ENCODE peak calls at places on chromosomes 7 and 10, in seven cellular contexts. B is colonic mucosa, M is endothelial cell of umbilical vein, L is astrocyte, N is IMR-90, J is tibial artery, E is Panc1. I is an unnamed sample. For H3K27me3, the result is how much of the 10 kb centered on the place peaks cover.

GRCh38 chr10:61486251-61486650 is 33.1 kb upstream of the TMEM26 start:
- DNase-seq in B (no peak), L (no peak), E (no peak), J (no peak), M (no peak), N (peak), I (no peak)

GRCh38 chr10:11145498-11145855 is 127.8 kb downstream of the CELF2 start:
- DNase-seq in E (no peak), L (no peak), M (peak), J (peak), N (no peak), B (peak), I (no peak)

GRCh38 chr10:7520496-7521485 is 110.0 kb upstream of the SFMBT2 start:
- DNase-seq in L (no peak), B (no peak), E (no peak), M (no peak), J (no peak), N (no peak), I (no peak)

GRCh38 chr10:1217237-1217587 is 161.0 kb downstream of the WDR37 start:
- DNase-seq in L (no peak), B (no peak), N (no peak), J (no peak), M (no peak), E (no peak), I (no peak)

GRCh38 chr10:13787015-13787421 is 200.3 kb downstream of the PRPF18 start:
- DNase-seq in B (peak), L (peak), J (no peak), N (peak), E (no peak), M (peak), I (peak)

GRCh38 chr10:77939561-77940001 is 13.0 kb upstream of the DLG5 start:
- DNase-seq in M (no peak), N (peak), E (no peak), B (peak), J (peak), L (peak), I (peak)

GRCh38 chr10:5490032-5490431 is 9.3 kb downstream of the CALML5 start:
- DNase-seq in B (no peak), M (no peak), L (no peak), E (no peak), N (no peak), J (no peak), I (no peak)

GRCh38 chr7:38142736-38143135 is 35.3 kb upstream of the STARD3NL start:
- DNase-seq in N (no peak), M (no peak), L (no peak), E (no peak), J (no peak), B (no peak), I (no peak)

GRCh38 chr10:43865275-43866135 is 216.8 kb upstream of the ZNF32 start:
- DNase-seq in B (no peak), J (no peak), E (no peak), N (no peak), M (no peak), L (no peak), I (no peak)

GRCh38 chr10:108249940-108250339 is 1085.4 kb upstream of the SORCS1 start:
- DNase-seq in B (no peak), J (no peak), M (no peak), L (no peak), N (no peak), E (no peak), I (no peak)
- TF ChIP-seq CTCF in B (no peak), J (no peak), M (no peak), L (no peak), N (no peak), E (peak), I (peak)

GRCh38 chr7:151199196-151199874 is 11.0 kb downstream of the H2BK1 start:
- DNase-seq in E (no peak), M (no peak), B (no peak), L (no peak), N (no peak), J (no peak), I (no peak)
- H3K27ac ChIP-seq in E (no peak), M (no peak), B (no peak), L (no peak), N (no peak), J (no peak), I (no peak)

GRCh38 chr10:102240467-102241036 is 760 bp downstream of the PITX3 start:
- DNase-seq in M (no peak), B (no peak), N (no peak), J (no peak), E (no peak), L (no peak), I (no peak)

GRCh38 chr10:102241444-102242117 is at the start of gene PITX3:
- DNase-seq in L (peak), N (peak), J (peak), M (peak), E (peak), B (peak), I (peak)

GRCh38 chr10:102243304-102243703 is 2.0 kb upstream of the PITX3 start:
- DNase-seq in J (no peak), E (no peak), N (peak), M (no peak), B (no peak), L (peak), I (peak)

GRCh38 chr10:102241037-102241443 is 272 bp downstream of the PITX3 start:
- DNase-seq in B (no peak), M (no peak), N (no peak), J (no peak), E (no peak), L (no peak), I (no peak)

DNA sequence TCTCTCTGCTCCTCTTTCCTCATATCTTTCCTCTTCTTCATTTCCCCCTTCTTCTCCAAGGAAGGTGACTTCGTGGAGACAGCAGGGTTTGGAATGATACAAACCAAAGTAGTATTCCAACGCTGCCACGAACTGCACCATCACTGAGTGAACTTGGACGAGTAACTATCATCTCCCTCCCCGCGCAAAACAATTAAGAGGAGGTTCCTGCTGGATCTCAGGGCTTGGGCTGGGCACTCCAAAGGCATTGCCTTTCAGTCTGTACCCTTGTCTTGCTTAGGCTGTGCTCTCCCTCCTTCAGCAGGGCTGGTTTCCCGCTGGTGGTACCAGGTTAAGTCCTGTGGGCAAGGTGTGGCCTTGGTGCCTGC is 790 bp upstream of the PITX3 start:
- DNase-seq in M (no peak), L (no peak), E (no peak), J (no peak), N (no peak), B (no peak), I (no peak)
- H3K27me3 ChIP-seq in M (under half), L (under half), E (under half), J (under half), N (under half), B (under half), I (under half)

GRCh38 chr10:30493609-30494530 is 59.9 kb downstream of the MAP3K8 start:
- DNase-seq in L (peak), M (no peak), B (peak), J (peak), E (no peak), N (peak), I (peak)
- TF ChIP-seq CTCF in L (no peak), M (no peak), B (no peak), J (no peak), E (peak), N (no peak), I (no peak)

DNA sequence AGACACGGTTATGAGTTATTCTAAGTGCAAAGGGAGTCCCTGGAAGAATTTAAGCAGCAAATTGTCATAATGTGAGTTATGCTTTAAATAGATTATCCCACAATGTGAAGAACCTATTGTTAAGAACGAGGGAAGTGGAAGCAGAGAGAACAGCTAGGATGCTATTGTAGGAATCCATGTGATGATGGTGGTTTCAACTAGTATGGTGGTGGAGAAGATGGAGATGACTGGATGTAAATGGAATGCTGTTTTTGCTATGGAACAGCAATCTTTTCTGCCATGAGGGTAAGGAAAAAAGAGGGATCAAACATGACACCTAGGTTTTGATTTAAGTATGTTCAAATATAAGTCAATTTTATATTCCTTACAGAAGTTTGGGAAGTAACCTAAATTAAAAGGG is 191.3 kb downstream of the RNF133 start:
- DNase-seq in E (no peak), J (no peak), B (no peak), L (no peak), M (no peak), N (no peak), I (no peak)
- H3K27ac ChIP-seq in E (no peak), J (no peak), B (no peak), L (no peak), M (no peak), N (no peak), I (no peak)

DNA sequence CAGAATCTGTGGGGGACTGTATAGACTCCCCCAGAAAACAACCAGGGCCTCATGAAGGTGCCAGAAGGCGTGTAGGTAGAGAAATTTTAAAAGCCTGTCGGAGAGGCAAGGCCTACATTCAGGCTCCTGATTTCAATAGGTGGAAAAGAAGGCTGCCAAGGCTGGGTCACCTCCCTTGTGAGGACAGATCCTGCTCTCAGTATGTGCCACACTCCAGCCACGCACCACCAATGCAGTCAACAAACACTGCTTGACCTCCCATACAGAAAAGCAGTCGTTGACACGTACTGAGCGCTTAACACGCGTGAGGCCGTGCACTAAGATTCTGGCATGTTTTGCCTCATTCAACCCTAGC is 1.1 kb upstream of the NKX2-3 start:
- DNase-seq in M (no peak), J (no peak), B (no peak), L (no peak), E (no peak), N (no peak), I (no peak)
- H3K27me3 ChIP-seq in M (half or more), J (half or more), B (half or more), L (half or more), E (under half), N (half or more), I (half or more)

GRCh38 chr10:127919418-127920191 is 12.7 kb downstream of the PTPRE start:
- DNase-seq in E (no peak), J (no peak), M (peak), N (peak), L (peak), B (no peak), I (peak)
- TF ChIP-seq CTCF in E (no peak), J (no peak), M (peak), N (no peak), L (peak), B (no peak), I (peak)

GRCh38 chr7:143237363-143237762 is 15.5 kb downstream of the TAS2R40 start:
- DNase-seq in N (no peak), B (no peak), E (no peak), L (no peak), M (no peak), J (no peak), I (no peak)
- H3K27ac ChIP-seq in N (no peak), B (no peak), E (no peak), L (no peak), M (no peak), J (no peak), I (no peak)

DNA sequence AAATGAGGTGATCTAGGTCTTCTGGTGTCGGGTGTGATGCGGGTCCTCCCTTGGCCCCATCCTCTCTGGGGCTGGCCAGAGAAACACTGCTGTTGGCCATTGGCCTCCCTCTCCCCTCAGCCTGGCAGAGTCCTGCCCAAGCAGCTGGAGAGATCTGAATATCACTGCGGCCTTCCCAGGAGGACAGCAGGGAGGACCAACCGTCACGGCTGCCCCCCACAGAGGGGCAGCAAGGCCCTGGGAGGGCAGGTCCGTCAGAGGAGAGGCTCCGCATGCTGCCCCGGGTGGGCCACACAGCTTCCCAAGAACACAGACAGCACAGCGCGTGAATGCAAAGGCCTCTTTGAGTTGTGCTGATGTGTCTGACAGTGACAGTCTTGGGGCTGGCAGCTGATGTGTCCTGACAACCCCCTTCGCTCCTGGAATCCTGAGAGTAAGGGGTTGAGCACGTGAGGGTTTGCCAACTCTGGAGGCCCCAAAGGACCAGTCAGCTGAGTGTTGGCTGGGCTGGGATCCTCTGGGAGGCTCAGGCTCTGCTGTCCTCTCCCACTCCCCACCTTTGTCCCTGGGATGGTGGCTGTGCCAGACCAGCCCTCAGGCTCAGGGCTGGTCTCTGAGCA is 132.5 kb upstream of the UNC5B start:
- DNase-seq in L (no peak), B (peak), N (no peak), E (no peak), J (no peak), M (no peak), I (no peak)
- H3K27me3 ChIP-seq in L (under half), B (under half), N (under half), E (under half), J (under half), M (under half), I (under half)